ENCODE peak calls at places on chromosomes 3 and 15, in eight cellular contexts. One of them, this sample, is unnamed.
A peak's percentile ranks its signal among the peaks of the same experiment; 100 is the strongest.

GRCh38 chr15:57505949-57506391 is 85.7 kb upstream of the MYZAP start:
- DNase-seq in coronary artery: peak; percentile 85
- DNase-seq in spleen: no peak
- DNase-seq in fibroblast of lung: peak; percentile 70
- DNase-seq in astrocyte of the spinal cord: peak; percentile 87
- DNase-seq in ovary: peak; percentile 39
- DNase-seq in left ventricle myocardium inferior: peak; percentile 48
- DNase-seq in colonic mucosa: peak; percentile 82
- DNase-seq in this sample: peak; percentile 52

GRCh38 chr15:89857673-89858072 is 36.1 kb downstream of the AP3S2 start:
- DNase-seq in coronary artery: no peak
- DNase-seq in spleen: no peak
- DNase-seq in fibroblast of lung: no peak
- DNase-seq in astrocyte of the spinal cord: no peak
- DNase-seq in ovary: no peak
- DNase-seq in left ventricle myocardium inferior: no peak
- DNase-seq in colonic mucosa: peak; percentile 82
- DNase-seq in this sample: no peak

GRCh38 chr3:192033246-192033645 is 572.3 kb downstream of the PYDC2 start:
- DNase-seq in coronary artery: no peak
- DNase-seq in spleen: no peak
- DNase-seq in fibroblast of lung: no peak
- DNase-seq in astrocyte of the spinal cord: no peak
- DNase-seq in ovary: no peak
- DNase-seq in left ventricle myocardium inferior: no peak
- DNase-seq in colonic mucosa: no peak
- DNase-seq in this sample: no peak

GRCh38 chr3:172609750-172610149 is 86.5 kb upstream of the TNFSF10 start:
- DNase-seq in coronary artery: no peak
- DNase-seq in spleen: no peak
- DNase-seq in fibroblast of lung: no peak
- DNase-seq in astrocyte of the spinal cord: no peak
- DNase-seq in ovary: no peak
- DNase-seq in left ventricle myocardium inferior: no peak
- DNase-seq in colonic mucosa: no peak
- DNase-seq in this sample: no peak

GRCh38 chr3:62312201-62312600 is 61.1 kb downstream of the FEZF2 start:
- DNase-seq in coronary artery: no peak
- DNase-seq in spleen: no peak
- DNase-seq in fibroblast of lung: no peak
- DNase-seq in astrocyte of the spinal cord: no peak
- DNase-seq in ovary: no peak
- DNase-seq in left ventricle myocardium inferior: no peak
- DNase-seq in colonic mucosa: no peak
- DNase-seq in this sample: peak; percentile 2

GRCh38 chr3:8204846-8205624 is 296.6 kb upstream of the LMCD1 start:
- DNase-seq in coronary artery: no peak
- DNase-seq in spleen: no peak
- DNase-seq in fibroblast of lung: peak; percentile 60
- DNase-seq in astrocyte of the spinal cord: peak; percentile 60
- DNase-seq in ovary: no peak
- DNase-seq in left ventricle myocardium inferior: no peak
- DNase-seq in colonic mucosa: no peak
- DNase-seq in this sample: peak; percentile 18

GRCh38 chr3:136250226-136250861 is at the start of gene PCCB:
- DNase-seq in coronary artery: peak; percentile 93
- DNase-seq in spleen: peak; percentile 99
- DNase-seq in fibroblast of lung: peak; percentile 94
- DNase-seq in astrocyte of the spinal cord: peak; percentile 95
- DNase-seq in ovary: peak; percentile 93
- DNase-seq in left ventricle myocardium inferior: peak; percentile 94
- DNase-seq in colonic mucosa: peak; percentile 97
- DNase-seq in this sample: peak; percentile 96

GRCh38 chr3:80097674-80098073 is 329.9 kb upstream of the ROBO1 start:
- DNase-seq in coronary artery: no peak
- DNase-seq in spleen: no peak
- DNase-seq in fibroblast of lung: no peak
- DNase-seq in astrocyte of the spinal cord: no peak
- DNase-seq in ovary: no peak
- DNase-seq in left ventricle myocardium inferior: no peak
- DNase-seq in colonic mucosa: no peak
- DNase-seq in this sample: peak; percentile 3

GRCh38 chr3:23923786-23924185 is 6.9 kb downstream of the RPL15 start:
- DNase-seq in coronary artery: no peak
- DNase-seq in spleen: no peak
- DNase-seq in fibroblast of lung: peak; percentile 88
- DNase-seq in astrocyte of the spinal cord: peak; percentile 76
- DNase-seq in ovary: no peak
- DNase-seq in left ventricle myocardium inferior: no peak
- DNase-seq in colonic mucosa: no peak
- DNase-seq in this sample: peak; percentile 85

GRCh38 chr3:59573911-59574310 is 524.1 kb upstream of the CFAP20DC start:
- DNase-seq in coronary artery: no peak
- DNase-seq in spleen: no peak
- DNase-seq in fibroblast of lung: peak; percentile 72
- DNase-seq in astrocyte of the spinal cord: peak; percentile 79
- DNase-seq in ovary: peak; percentile 38
- DNase-seq in left ventricle myocardium inferior: peak; percentile 24
- DNase-seq in colonic mucosa: peak; percentile 22
- DNase-seq in this sample: peak; percentile 91

GRCh38 chr3:67723863-67724262 is 69.5 kb upstream of the SUCLG2 start:
- DNase-seq in coronary artery: no peak
- DNase-seq in spleen: no peak
- DNase-seq in fibroblast of lung: no peak
- DNase-seq in astrocyte of the spinal cord: no peak
- DNase-seq in ovary: no peak
- DNase-seq in left ventricle myocardium inferior: no peak
- DNase-seq in colonic mucosa: no peak
- DNase-seq in this sample: no peak

GRCh38 chr3:21752749-21753347 is 1.8 kb upstream of the ZNF385D start:
- DNase-seq in coronary artery: no peak
- DNase-seq in spleen: no peak
- DNase-seq in fibroblast of lung: peak; percentile 84
- DNase-seq in astrocyte of the spinal cord: peak; percentile 75
- DNase-seq in ovary: no peak
- DNase-seq in left ventricle myocardium inferior: no peak
- DNase-seq in colonic mucosa: no peak
- DNase-seq in this sample: peak; percentile 84

GRCh38 chr3:27533718-27534578 is 49.8 kb upstream of the SLC4A7 start:
- DNase-seq in coronary artery: peak; percentile 88
- DNase-seq in spleen: no peak
- DNase-seq in fibroblast of lung: peak; percentile 95
- DNase-seq in astrocyte of the spinal cord: peak; percentile 99
- DNase-seq in ovary: no peak
- DNase-seq in left ventricle myocardium inferior: peak; percentile 29
- DNase-seq in colonic mucosa: peak; percentile 25
- DNase-seq in this sample: peak; percentile 95

GRCh38 chr3:37909067-37909911 is 47.6 kb downstream of the CTDSPL start:
- DNase-seq in coronary artery: no peak
- DNase-seq in spleen: no peak
- DNase-seq in fibroblast of lung: no peak
- DNase-seq in astrocyte of the spinal cord: no peak
- DNase-seq in ovary: no peak
- DNase-seq in left ventricle myocardium inferior: no peak
- DNase-seq in colonic mucosa: no peak
- DNase-seq in this sample: peak; percentile 45

GRCh38 chr3:153667341-153667740 is 453.8 kb upstream of the ARHGEF26 start:
- DNase-seq in coronary artery: no peak
- DNase-seq in spleen: no peak
- DNase-seq in fibroblast of lung: peak; percentile 17
- DNase-seq in astrocyte of the spinal cord: peak; percentile 16
- DNase-seq in ovary: no peak
- DNase-seq in left ventricle myocardium inferior: no peak
- DNase-seq in colonic mucosa: no peak
- DNase-seq in this sample: peak; percentile 5

GRCh38 chr3:153670577-153670976 is 450.6 kb upstream of the ARHGEF26 start:
- DNase-seq in coronary artery: no peak
- DNase-seq in spleen: no peak
- DNase-seq in fibroblast of lung: no peak
- DNase-seq in astrocyte of the spinal cord: no peak
- DNase-seq in ovary: no peak
- DNase-seq in left ventricle myocardium inferior: no peak
- DNase-seq in colonic mucosa: no peak
- DNase-seq in this sample: no peak

GRCh38 chr3:153673853-153674252 is 447.3 kb upstream of the ARHGEF26 start:
- DNase-seq in coronary artery: no peak
- DNase-seq in spleen: no peak
- DNase-seq in fibroblast of lung: no peak
- DNase-seq in astrocyte of the spinal cord: no peak
- DNase-seq in ovary: no peak
- DNase-seq in left ventricle myocardium inferior: no peak
- DNase-seq in colonic mucosa: no peak
- DNase-seq in this sample: no peak

GRCh38 chr3:153666911-153667310 is 454.3 kb upstream of the ARHGEF26 start:
- DNase-seq in coronary artery: no peak
- DNase-seq in spleen: no peak
- DNase-seq in fibroblast of lung: no peak
- DNase-seq in astrocyte of the spinal cord: no peak
- DNase-seq in ovary: no peak
- DNase-seq in left ventricle myocardium inferior: no peak
- DNase-seq in colonic mucosa: no peak
- DNase-seq in this sample: no peak

GRCh38 chr3:153669527-153669926 is 451.7 kb upstream of the ARHGEF26 start:
- DNase-seq in coronary artery: no peak
- DNase-seq in spleen: no peak
- DNase-seq in fibroblast of lung: no peak
- DNase-seq in astrocyte of the spinal cord: no peak
- DNase-seq in ovary: no peak
- DNase-seq in left ventricle myocardium inferior: no peak
- DNase-seq in colonic mucosa: no peak
- DNase-seq in this sample: no peak
- TF ChIP-seq CTCF in coronary artery: no peak
- TF ChIP-seq CTCF in spleen: no peak
- TF ChIP-seq CTCF in fibroblast of lung: peak; percentile 23
- TF ChIP-seq CTCF in astrocyte of the spinal cord: peak; percentile 6
- TF ChIP-seq CTCF in ovary: no peak
- TF ChIP-seq CTCF in left ventricle myocardium inferior: no peak
- TF ChIP-seq CTCF in colonic mucosa: no peak
- TF ChIP-seq CTCF in this sample: no peak

DNA sequence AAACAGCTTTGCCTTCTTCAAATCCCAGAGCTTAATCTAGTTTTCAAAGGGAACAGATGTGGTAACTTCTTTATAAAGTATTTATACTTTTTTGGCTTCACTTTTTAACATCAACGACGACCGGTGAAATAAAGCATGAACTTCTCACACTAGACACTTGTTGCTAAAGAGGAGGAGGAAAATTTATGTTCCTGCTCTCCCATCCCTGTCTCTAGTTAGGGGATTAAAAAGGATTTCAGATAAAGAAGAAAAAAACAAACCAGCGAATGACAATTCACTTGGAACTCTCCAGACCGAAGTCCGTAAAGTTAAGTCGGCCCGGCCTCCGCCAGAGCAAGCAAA is 672 bp downstream of the NEDD4 start:
- DNase-seq in coronary artery: no peak
- DNase-seq in spleen: no peak
- DNase-seq in fibroblast of lung: peak; percentile 62
- DNase-seq in astrocyte of the spinal cord: no peak
- DNase-seq in ovary: no peak
- DNase-seq in left ventricle myocardium inferior: no peak
- DNase-seq in colonic mucosa: no peak
- DNase-seq in this sample: peak; percentile 65
- H3K4me3 ChIP-seq in coronary artery: peak overlapping the region; percentile 84
- H3K4me3 ChIP-seq in spleen: peak overlapping the region; percentile 92
- H3K4me3 ChIP-seq in fibroblast of lung: peak overlapping the region; percentile 61
- H3K4me3 ChIP-seq in astrocyte of the spinal cord: peak overlapping the region; percentile 79
- H3K4me3 ChIP-seq in ovary: peak overlapping the region; percentile 96
- H3K4me3 ChIP-seq in left ventricle myocardium inferior: peak overlapping the region; percentile 83
- H3K4me3 ChIP-seq in colonic mucosa: peak overlapping the region; percentile 80
- H3K4me3 ChIP-seq in this sample: peak overlapping the region; percentile 87

DNA sequence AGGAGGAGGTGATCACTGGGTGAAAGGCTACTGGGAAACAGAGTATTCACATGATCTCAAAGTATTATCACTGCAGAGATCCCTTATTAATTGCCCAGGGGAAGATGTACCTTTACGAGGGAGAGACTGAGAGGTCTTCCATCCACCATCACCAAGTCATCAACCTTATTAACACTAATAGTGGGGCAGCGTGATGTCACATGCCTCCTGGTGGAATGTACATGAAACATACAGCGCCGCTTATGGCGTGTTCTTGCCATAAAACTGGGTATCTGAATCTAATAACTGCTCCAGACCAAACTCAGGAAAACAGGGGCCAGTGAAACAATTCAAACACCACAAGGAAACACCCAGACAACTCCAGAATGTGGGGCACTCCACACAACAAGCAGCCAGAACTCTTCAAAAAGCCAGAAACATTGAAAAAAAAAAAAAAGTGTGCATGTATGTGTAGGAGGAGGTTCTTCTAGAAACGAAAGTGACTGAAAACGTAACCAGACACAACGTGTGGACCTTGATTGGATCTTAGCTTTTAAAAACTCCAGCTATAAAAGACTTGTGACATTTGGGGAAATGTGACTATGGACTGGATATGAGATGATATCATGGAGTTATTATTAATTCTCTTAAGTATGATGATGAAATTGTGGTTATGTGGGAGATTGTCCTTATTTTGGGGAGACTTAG is 4.6 kb downstream of the STIMATE start:
- DNase-seq in coronary artery: no peak
- DNase-seq in spleen: no peak
- DNase-seq in fibroblast of lung: no peak
- DNase-seq in astrocyte of the spinal cord: no peak
- DNase-seq in ovary: no peak
- DNase-seq in left ventricle myocardium inferior: no peak
- DNase-seq in colonic mucosa: no peak
- DNase-seq in this sample: peak; percentile 16
- TF ChIP-seq CTCF in coronary artery: no peak
- TF ChIP-seq CTCF in spleen: no peak
- TF ChIP-seq CTCF in fibroblast of lung: no peak
- TF ChIP-seq CTCF in astrocyte of the spinal cord: peak; percentile 7
- TF ChIP-seq CTCF in ovary: no peak
- TF ChIP-seq CTCF in left ventricle myocardium inferior: no peak
- TF ChIP-seq CTCF in colonic mucosa: no peak
- TF ChIP-seq CTCF in this sample: no peak

DNA sequence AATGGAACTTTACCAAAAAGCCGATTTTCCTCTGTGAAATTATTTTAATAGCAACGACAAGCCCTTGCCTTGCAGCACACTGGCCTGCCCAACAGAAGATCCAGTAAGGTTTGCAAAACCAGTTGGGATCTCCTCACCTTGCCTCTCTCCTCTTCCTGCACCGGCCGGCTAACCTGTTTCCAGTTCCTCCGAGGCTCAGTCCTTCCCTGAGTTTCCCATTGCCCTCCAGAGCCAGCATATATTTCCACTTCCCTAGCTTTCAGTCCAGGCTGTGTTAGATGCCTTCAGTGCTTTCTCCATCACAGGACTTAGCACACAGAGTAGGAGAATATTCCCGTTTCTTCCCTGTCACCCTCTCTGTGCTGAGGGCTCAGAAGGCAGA is 60.3 kb downstream of the NOX5 start:
- DNase-seq in coronary artery: no peak
- DNase-seq in spleen: no peak
- DNase-seq in fibroblast of lung: peak; percentile 40
- DNase-seq in astrocyte of the spinal cord: peak; percentile 12
- DNase-seq in ovary: no peak
- DNase-seq in left ventricle myocardium inferior: no peak
- DNase-seq in colonic mucosa: peak; percentile 32
- DNase-seq in this sample: no peak
- H3K4me3 ChIP-seq in coronary artery: peak overlapping the region; percentile 77
- H3K4me3 ChIP-seq in spleen: no peak overlapping the region
- H3K4me3 ChIP-seq in fibroblast of lung: peak overlapping the region; percentile 68
- H3K4me3 ChIP-seq in astrocyte of the spinal cord: peak overlapping the region; percentile 54
- H3K4me3 ChIP-seq in ovary: peak overlapping the region; percentile 34
- H3K4me3 ChIP-seq in left ventricle myocardium inferior: peak overlapping the region; percentile 71
- H3K4me3 ChIP-seq in colonic mucosa: peak overlapping the region; percentile 59
- H3K4me3 ChIP-seq in this sample: peak overlapping the region; percentile 69

GRCh38 chr15:77654975-77655374 is 22.3 kb upstream of the LINGO1 start:
- DNase-seq in coronary artery: no peak
- DNase-seq in spleen: no peak
- DNase-seq in fibroblast of lung: no peak
- DNase-seq in astrocyte of the spinal cord: no peak
- DNase-seq in ovary: no peak
- DNase-seq in left ventricle myocardium inferior: no peak
- DNase-seq in colonic mucosa: peak; percentile 66
- DNase-seq in this sample: peak; percentile 4
- TF ChIP-seq CTCF in coronary artery: no peak
- TF ChIP-seq CTCF in spleen: no peak
- TF ChIP-seq CTCF in fibroblast of lung: peak; percentile 26
- TF ChIP-seq CTCF in astrocyte of the spinal cord: peak; percentile 27
- TF ChIP-seq CTCF in ovary: no peak
- TF ChIP-seq CTCF in left ventricle myocardium inferior: peak; percentile 29
- TF ChIP-seq CTCF in colonic mucosa: peak; percentile 32
- TF ChIP-seq CTCF in this sample: peak; percentile 34

This sample was measured in cardiac fibroblast.